ENCODE peak calls at places on chromosome 21, in nine cellular contexts. P, L, T, O, H, X, K, A and M are unnamed samples.
A peak's percentile ranks its signal among the peaks of the same experiment; 100 is the strongest.

GRCh38 chr21:39004776-39005605 is 178.3 kb downstream of the PSMG1 start:
- DNase-seq in P (no peak), L (no peak), T (peak; percentile 56), O (peak; percentile 85), H (no peak), X (no peak), K (no peak), A (peak; percentile 58), M (no peak)

GRCh38 chr21:31530918-31531705 is 128.4 kb upstream of the SOD1 start:
- DNase-seq in P (no peak), L (no peak), T (peak; percentile 78), O (no peak), H (no peak), X (no peak), K (no peak), A (no peak), M (no peak)

GRCh38 chr21:24693779-24694178 is 913.5 kb downstream of the MRPL39 start:
- DNase-seq in P (no peak), L (no peak), T (no peak), O (no peak), H (no peak), X (no peak), K (no peak), A (no peak), M (no peak)

GRCh38 chr21:29155118-29155932 is 24.9 kb downstream of the MAP3K7CL start:
- DNase-seq in P (no peak), L (peak; percentile 16), T (no peak), O (no peak), H (no peak), X (no peak), K (no peak), A (no peak), M (no peak)

GRCh38 chr21:36209626-36210171 is 53.1 kb downstream of the DOP1B start:
- DNase-seq in P (peak; percentile 70), L (no peak), T (peak; percentile 71), O (peak; percentile 31), H (no peak), X (no peak), K (peak; percentile 26), A (no peak), M (no peak)

GRCh38 chr21:35529141-35529863 is 480.2 kb upstream of the RUNX1 start:
- DNase-seq in P (peak; percentile 50), L (no peak), T (no peak), O (peak; percentile 66), H (no peak), X (no peak), K (no peak), A (no peak), M (no peak)

GRCh38 chr21:38944903-38945302 is 139.2 kb downstream of the ETS2 start:
- DNase-seq in P (no peak), L (no peak), T (no peak), O (no peak), H (no peak), X (no peak), K (peak; percentile 12), A (no peak), M (no peak)

GRCh38 chr21:17585875-17586450 is 26.7 kb downstream of the BTG3 start:
- DNase-seq in P (peak; percentile 23), L (no peak), T (peak; percentile 38), O (peak; percentile 14), H (no peak), X (no peak), K (no peak), A (no peak), M (no peak)

GRCh38 chr21:35995522-35996088 is 64.7 kb downstream of the SETD4 start:
- DNase-seq in P (no peak), L (no peak), T (no peak), O (peak; percentile 32), H (no peak), X (no peak), K (no peak), A (no peak), M (no peak)

GRCh38 chr21:17045214-17045835 is 467.5 kb upstream of the CXADR start:
- DNase-seq in P (no peak), L (no peak), T (no peak), O (no peak), H (no peak), X (no peak), K (no peak), A (no peak), M (no peak)

GRCh38 chr21:20570824-20571232 is 427.4 kb upstream of the NCAM2 start:
- DNase-seq in P (no peak), L (no peak), T (no peak), O (no peak), H (no peak), X (no peak), K (peak; percentile 5), A (no peak), M (no peak)

GRCh38 chr21:38819719-38820147 is 14.0 kb downstream of the ETS2 start:
- DNase-seq in P (no peak), L (no peak), T (peak; percentile 67), O (no peak), H (no peak), X (no peak), K (no peak), A (no peak), M (peak; percentile 80)

GRCh38 chr21:42157606-42158310 is 61.2 kb upstream of the ABCG1 start:
- DNase-seq in P (no peak), L (peak; percentile 38), T (no peak), O (no peak), H (no peak), X (no peak), K (no peak), A (no peak), M (peak; percentile 54)

GRCh38 chr21:17769049-17769845 is 49.9 kb downstream of the C21orf91 start:
- DNase-seq in P (no peak), L (no peak), T (no peak), O (no peak), H (no peak), X (no peak), K (no peak), A (no peak), M (no peak)

GRCh38 chr21:23858878-23859277 is 1748.4 kb downstream of the MRPL39 start:
- DNase-seq in P (no peak), L (no peak), T (no peak), O (peak; percentile 36), H (no peak), X (no peak), K (no peak), A (no peak), M (no peak)

GRCh38 chr21:41045534-41046268 is 122.3 kb upstream of the BACE2 start:
- DNase-seq in P (no peak), L (peak; percentile 62), T (no peak), O (no peak), H (peak; percentile 45), X (peak; percentile 74), K (peak; percentile 45), A (no peak), M (no peak)

GRCh38 chr21:34360488-34361241 is 3.1 kb upstream of the KCNE2 start:
- DNase-seq in P (no peak), L (no peak), T (no peak), O (no peak), H (no peak), X (no peak), K (no peak), A (no peak), M (no peak)
- TF ChIP-seq CTCF in P (no peak), L (no peak), T (no peak), O (no peak), H (no peak), X (no peak), K (no peak), A (no peak), M (no peak)

GRCh38 chr21:14766241-14766640 is 220.1 kb upstream of the SAMSN1 start:
- DNase-seq in P (no peak), L (no peak), T (no peak), O (no peak), H (no peak), X (no peak), K (no peak), A (no peak), M (no peak)
- TF ChIP-seq CTCF in P (no peak), L (no peak), T (no peak), O (peak; percentile 37), H (no peak), X (no peak), K (no peak), A (no peak), M (no peak)

GRCh38 chr21:45515241-45516061 is 26.8 kb downstream of the SLC19A1 start:
- DNase-seq in P (no peak), L (no peak), T (no peak), O (no peak), H (no peak), X (peak; percentile 64), K (no peak), A (no peak), M (no peak)
- TF ChIP-seq CTCF in P (no peak), L (no peak), T (no peak), O (no peak), H (no peak), X (no peak), K (no peak), A (no peak), M (no peak)

GRCh38 chr21:43211085-43212071 is 42.6 kb downstream of the CRYAA start:
- DNase-seq in P (no peak), L (peak; percentile 45), T (peak; percentile 80), O (no peak), H (peak; percentile 16), X (peak; percentile 56), K (no peak), A (peak; percentile 23), M (peak; percentile 82)
- TF ChIP-seq CTCF in P (no peak), L (peak; percentile 24), T (peak; percentile 42), O (peak; percentile 23), H (peak; percentile 62), X (no peak), K (no peak), A (no peak), M (peak; percentile 29)

GRCh38 chr21:46096997-46097825 is 701 bp upstream of the COL6A2 start:
- DNase-seq in P (peak; percentile 34), L (no peak), T (peak; percentile 17), O (no peak), H (peak; percentile 10), X (peak; percentile 31), K (peak; percentile 19), A (peak; percentile 12), M (no peak)

GRCh38 chr21:46099476-46099875 is 1.6 kb downstream of the COL6A2 start:
- DNase-seq in P (peak; percentile 20), L (no peak), T (peak; percentile 32), O (no peak), H (peak; percentile 8), X (peak; percentile 26), K (peak; percentile 19), A (peak; percentile 11), M (peak; percentile 83)

GRCh38 chr21:46098303-46099141 is 610 bp downstream of the COL6A2 start:
- DNase-seq in P (peak; percentile 41), L (peak; percentile 47), T (peak; percentile 20), O (no peak), H (peak; percentile 16), X (peak; percentile 23), K (peak; percentile 31), A (peak; percentile 18), M (peak; percentile 83)

GRCh38 chr21:46096596-46096981 is 1.3 kb upstream of the COL6A2 start:
- DNase-seq in P (peak; percentile 22), L (no peak), T (no peak), O (no peak), H (no peak), X (no peak), K (peak; percentile 2), A (no peak), M (peak; percentile 75)

GRCh38 chr21:46097826-46098286 is at the start of gene COL6A2:
- DNase-seq in P (peak; percentile 77), L (peak; percentile 80), T (peak; percentile 40), O (no peak), H (peak; percentile 47), X (peak; percentile 76), K (peak; percentile 76), A (peak; percentile 10), M (peak; percentile 90)
- TF ChIP-seq CTCF in P (no peak), L (no peak), T (peak; percentile 16), O (no peak), H (peak; percentile 33), X (no peak), K (peak; percentile 37), A (no peak), M (peak; percentile 75)

GRCh38 chr21:32921632-32922230 is 104.0 kb upstream of the OLIG2 start:
- DNase-seq in P (peak; percentile 29), L (peak; percentile 24), T (peak; percentile 44), O (peak; percentile 35), H (no peak), X (peak; percentile 50), K (peak; percentile 48), A (no peak), M (peak; percentile 78)
- TF ChIP-seq CTCF in P (peak; percentile 46), L (peak; percentile 19), T (peak; percentile 51), O (peak; percentile 69), H (peak; percentile 31), X (peak; percentile 54), K (peak; percentile 67), A (peak; percentile 31), M (peak; percentile 28)